ENCODE peak calls at places on chromosome 1, in nine cellular contexts. H is cardiac muscle cell; O is mesendoderm; N is effector memory CD4-positive, alpha-beta T cell; Z is aorta; W is MM.1S; Y is IMR-90; L is upper lobe of right lung; K is body of pancreas. J is an unnamed sample.

GRCh38 chr1:9691108-9691445 is 39.5 kb downstream of the PIK3CD start:
- DNase-seq in H (peak; percentile 12), O (no peak), N (no peak), Z (no peak), W (no peak), Y (peak; percentile 41), L (no peak), K (no peak), J (no peak)

GRCh38 chr1:121443131-121443530 is 258.4 kb downstream of the SRGAP2C start:
- DNase-seq in H (no peak), O (no peak), N (no peak), Z (no peak), W (no peak), Y (peak; percentile 7), L (no peak), K (no peak), J (no peak)

GRCh38 chr1:8169364-8170058 is 143.4 kb upstream of the ERRFI1 start:
- DNase-seq in H (peak; percentile 93), O (peak; percentile 79), N (no peak), Z (peak; percentile 25), W (peak; percentile 85), Y (peak; percentile 89), L (peak; percentile 51), K (peak; percentile 81), J (no peak)

GRCh38 chr1:87335175-87335992 is 6.7 kb downstream of the LMO4 start:
- DNase-seq in H (peak; percentile 60), O (peak; percentile 78), N (peak; percentile 47), Z (peak; percentile 91), W (peak; percentile 78), Y (peak; percentile 35), L (peak; percentile 91), K (peak; percentile 69), J (peak; percentile 88)

GRCh38 chr1:211336161-211336560 is 9.5 kb downstream of the TRAF5 start:
- DNase-seq in H (no peak), O (no peak), N (no peak), Z (no peak), W (peak; percentile 30), Y (no peak), L (no peak), K (peak; percentile 57), J (no peak)

GRCh38 chr1:33137800-33138199 is 44.0 kb downstream of the TRIM62 start:
- DNase-seq in H (peak; percentile 68), O (peak; percentile 79), N (no peak), Z (no peak), W (no peak), Y (peak; percentile 27), L (no peak), K (peak; percentile 23), J (peak; percentile 82)

GRCh38 chr1:50422946-50423669 is at the start of gene DMRTA2:
- DNase-seq in H (peak; percentile 45), O (peak; percentile 71), N (no peak), Z (peak; percentile 76), W (no peak), Y (no peak), L (no peak), K (no peak), J (no peak)

GRCh38 chr1:78511334-78511733 is 20.6 kb downstream of the PTGFR start:
- DNase-seq in H (no peak), O (peak; percentile 32), N (no peak), Z (no peak), W (no peak), Y (no peak), L (no peak), K (no peak), J (no peak)

GRCh38 chr1:32967863-32968571 is 3.4 kb upstream of the RNF19B start:
- DNase-seq in H (no peak), O (no peak), N (no peak), Z (no peak), W (no peak), Y (peak; percentile 77), L (no peak), K (no peak), J (no peak)

GRCh38 chr1:95169544-95169943 is 52.4 kb downstream of the TLCD4 start:
- DNase-seq in H (no peak), O (peak; percentile 63), N (no peak), Z (no peak), W (peak; percentile 27), Y (no peak), L (no peak), K (no peak), J (no peak)

GRCh38 chr1:62782197-62782886 is 1.6 kb upstream of the ATG4C start:
- DNase-seq in H (peak; percentile 87), O (no peak), N (no peak), Z (no peak), W (no peak), Y (peak; percentile 66), L (no peak), K (no peak), J (no peak)

GRCh38 chr1:29291756-29292155 is 55.4 kb downstream of the PTPRU start:
- DNase-seq in H (no peak), O (no peak), N (no peak), Z (no peak), W (no peak), Y (no peak), L (no peak), K (no peak), J (no peak)
- H3K4me1 ChIP-seq in H (peaks cover 3% of the 10 kb centered on the region), O (no peaks in the 10 kb centered on the region), N (no peaks in the 10 kb centered on the region), Z (no peaks in the 10 kb centered on the region), W (no peaks in the 10 kb centered on the region), Y (peaks cover 7% of the 10 kb centered on the region), L (no peaks in the 10 kb centered on the region), K (no peaks in the 10 kb centered on the region), J (peaks cover 17% of the 10 kb centered on the region)

GRCh38 chr1:231494439-231495110 is 33.9 kb upstream of the TSNAX start:
- DNase-seq in H (no peak), O (no peak), N (no peak), Z (no peak), W (no peak), Y (no peak), L (no peak), K (no peak), J (no peak)

GRCh38 chr1:231487910-231488309 is 40.6 kb upstream of the TSNAX start:
- DNase-seq in H (no peak), O (no peak), N (no peak), Z (no peak), W (no peak), Y (no peak), L (no peak), K (no peak), J (no peak)

GRCh38 chr1:231497629-231498152 is 30.8 kb upstream of the TSNAX start:
- DNase-seq in H (no peak), O (no peak), N (no peak), Z (no peak), W (no peak), Y (no peak), L (no peak), K (no peak), J (no peak)

GRCh38 chr1:231499148-231499763 is 29.2 kb upstream of the TSNAX start:
- DNase-seq in H (no peak), O (no peak), N (no peak), Z (no peak), W (no peak), Y (no peak), L (no peak), K (no peak), J (no peak)

GRCh38 chr1:231493421-231494185 is 34.9 kb upstream of the TSNAX start:
- DNase-seq in H (peak; percentile 94), O (peak; percentile 38), N (no peak), Z (no peak), W (no peak), Y (peak; percentile 45), L (no peak), K (no peak), J (no peak)
- H3K4me3 ChIP-seq in H (no peak overlapping the region), O (no peak overlapping the region), N (no peak overlapping the region), Z (no peak overlapping the region), W (no peak overlapping the region), Y (no peak overlapping the region), L (no peak overlapping the region), K (no peak overlapping the region), J (no peak overlapping the region)

GRCh38 chr1:223717695-223718363 is 5.5 kb downstream of the CAPN2 start:
- DNase-seq in H (no peak), O (peak; percentile 63), N (no peak), Z (no peak), W (no peak), Y (peak; percentile 53), L (no peak), K (no peak), J (no peak)

GRCh38 chr1:223721658-223722606 is 9.6 kb downstream of the CAPN2 start:
- DNase-seq in H (no peak), O (no peak), N (no peak), Z (no peak), W (no peak), Y (no peak), L (no peak), K (no peak), J (no peak)

GRCh38 chr1:223718850-223719249 is 6.5 kb downstream of the CAPN2 start:
- DNase-seq in H (no peak), O (peak; percentile 97), N (no peak), Z (no peak), W (no peak), Y (peak; percentile 46), L (no peak), K (no peak), J (no peak)

GRCh38 chr1:223723351-223723904 is 11.1 kb downstream of the CAPN2 start:
- DNase-seq in H (no peak), O (no peak), N (no peak), Z (no peak), W (no peak), Y (no peak), L (no peak), K (no peak), J (no peak)

DNA sequence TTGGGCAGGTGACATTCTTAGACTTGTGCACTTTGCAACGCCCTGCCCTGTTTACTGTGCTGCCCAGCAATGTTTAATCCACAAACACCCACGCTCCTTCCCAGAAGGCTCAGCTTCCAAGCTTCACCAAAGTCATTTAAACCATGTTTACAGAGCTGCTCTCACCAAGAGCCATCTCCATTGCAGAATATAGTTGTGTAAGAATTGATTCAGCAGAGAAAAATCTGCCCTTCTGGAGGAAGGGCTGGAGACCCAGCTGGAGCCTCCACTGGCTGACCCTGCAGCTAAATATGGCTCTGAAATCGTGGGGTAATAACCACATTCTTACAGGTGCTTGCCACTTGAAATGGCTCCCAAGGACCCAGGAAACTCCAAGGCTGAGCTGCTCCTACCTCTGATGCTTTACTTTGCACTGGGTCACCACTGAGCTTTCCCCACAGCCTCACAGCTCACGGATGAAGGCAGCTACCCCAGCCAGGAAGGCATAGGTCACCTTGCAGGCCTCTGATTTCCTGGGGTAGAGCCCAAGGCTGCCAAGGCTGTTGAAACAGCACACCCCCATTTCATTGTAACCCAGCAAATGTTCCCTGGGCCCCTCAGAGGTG is 8.8 kb downstream of the CAPN2 start:
- DNase-seq in H (peak; percentile 79), O (no peak), N (no peak), Z (no peak), W (no peak), Y (peak; percentile 95), L (no peak), K (peak; percentile 68), J (no peak)
- H3K4me1 ChIP-seq in H (no peaks in the 10 kb centered on the region), O (peaks cover 14% of the 10 kb centered on the region), N (peaks cover 48% of the 10 kb centered on the region), Z (no peaks in the 10 kb centered on the region), W (peaks cover 32% of the 10 kb centered on the region), Y (peaks cover 49% of the 10 kb centered on the region), L (peaks cover 68% of the 10 kb centered on the region), K (peaks cover 25% of the 10 kb centered on the region), J (no peaks in the 10 kb centered on the region)

DNA sequence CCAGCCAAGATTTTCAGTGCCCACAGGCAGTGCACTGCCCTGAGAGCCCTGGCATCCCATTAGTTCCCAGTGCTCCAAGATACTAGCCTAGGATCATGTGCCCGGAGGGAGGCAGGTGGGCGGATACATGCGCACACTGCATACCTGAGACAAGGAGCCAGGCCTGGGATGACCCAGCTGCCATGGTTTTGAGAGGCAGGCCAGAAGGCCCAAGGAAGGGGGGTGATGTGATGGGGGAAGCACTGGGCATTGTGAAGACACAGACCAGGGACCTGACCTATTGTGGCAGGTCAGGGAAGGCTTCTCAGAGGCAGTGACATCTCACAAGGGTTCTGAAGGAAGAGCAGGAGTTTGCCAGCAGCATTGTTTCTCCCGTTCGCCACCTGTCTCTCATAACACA is 3.6 kb downstream of the ZC3H12A start:
- DNase-seq in H (no peak), O (peak; percentile 22), N (no peak), Z (no peak), W (no peak), Y (no peak), L (no peak), K (peak; percentile 20), J (no peak)
- H3K4me3 ChIP-seq in H (no peak overlapping the region), O (no peak overlapping the region), N (peak overlapping the region; percentile 98), Z (no peak overlapping the region), W (peak overlapping the region; percentile 99), Y (no peak overlapping the region), L (peak overlapping the region; percentile 86), K (no peak overlapping the region), J (peak overlapping the region; percentile 77)

J was measured in Karpas-422.